ENCODE peak calls at places on chromosomes 5 and 9, in nine cellular contexts. O is psoas muscle, H is PC-9, B is GM12878, X is fibroblast of lung, J is tibial artery, K is heart right ventricle, W is astrocyte, P is ovary. I is an unnamed sample.

GRCh38 chr9:76521244-76521673 is 62.3 kb downstream of the GCNT1 start:
- DNase-seq in O (no peak), H (peak; percentile 19), B (no peak), X (peak; percentile 48), J (no peak), K (no peak), W (no peak), P (no peak), I (no peak)

GRCh38 chr9:16986441-16987387 is 116.2 kb upstream of the BNC2 start:
- DNase-seq in O (no peak), H (no peak), B (no peak), X (peak; percentile 92), J (no peak), K (no peak), W (peak; percentile 92), P (no peak), I (no peak)

GRCh38 chr5:40167283-40167682 is 512.4 kb upstream of the PTGER4 start:
- DNase-seq in O (no peak), H (no peak), B (no peak), X (no peak), J (no peak), K (no peak), W (no peak), P (no peak), I (no peak)

GRCh38 chr9:134959126-134959970 is 41.6 kb upstream of the FCN1 start:
- DNase-seq in O (no peak), H (no peak), B (no peak), X (no peak), J (peak; percentile 45), K (no peak), W (no peak), P (no peak), I (no peak)

GRCh38 chr5:130651440-130651839 is 513.6 kb downstream of the HINT1 start:
- DNase-seq in O (no peak), H (no peak), B (no peak), X (no peak), J (no peak), K (no peak), W (no peak), P (no peak), I (no peak)

GRCh38 chr9:122991370-122991830 is 42.1 kb upstream of the GPR21 start:
- DNase-seq in O (peak; percentile 14), H (peak; percentile 29), B (peak; percentile 23), X (peak; percentile 92), J (no peak), K (no peak), W (peak; percentile 90), P (peak; percentile 30), I (peak; percentile 29)

GRCh38 chr5:79990205-79990597 is 861 bp downstream of the MTX3 start:
- DNase-seq in O (no peak), H (no peak), B (peak; percentile 40), X (peak; percentile 14), J (no peak), K (no peak), W (no peak), P (no peak), I (no peak)

GRCh38 chr5:88826959-88827585 is 55.9 kb downstream of the MEF2C start:
- DNase-seq in O (no peak), H (no peak), B (peak; percentile 98), X (peak; percentile 78), J (no peak), K (peak; percentile 20), W (peak; percentile 79), P (no peak), I (peak; percentile 29)

GRCh38 chr5:139872052-139872766 is 76.6 kb downstream of the PSD2 start:
- DNase-seq in O (no peak), H (no peak), B (no peak), X (no peak), J (no peak), K (no peak), W (no peak), P (no peak), I (no peak)

GRCh38 chr9:33161011-33161588 is 6.0 kb downstream of the B4GALT1 start:
- DNase-seq in O (peak; percentile 70), H (peak; percentile 84), B (no peak), X (peak; percentile 100), J (peak; percentile 82), K (peak; percentile 48), W (peak; percentile 99), P (peak; percentile 70), I (peak; percentile 68)

GRCh38 chr5:40828021-40828631 is 6.9 kb downstream of the RPL37 start:
- DNase-seq in O (no peak), H (no peak), B (no peak), X (no peak), J (no peak), K (no peak), W (no peak), P (no peak), I (no peak)

GRCh38 chr9:109751253-109751652 is 28.7 kb upstream of the PALM2AKAP2 start:
- DNase-seq in O (no peak), H (no peak), B (no peak), X (peak; percentile 72), J (no peak), K (no peak), W (peak; percentile 61), P (no peak), I (no peak)

DNA sequence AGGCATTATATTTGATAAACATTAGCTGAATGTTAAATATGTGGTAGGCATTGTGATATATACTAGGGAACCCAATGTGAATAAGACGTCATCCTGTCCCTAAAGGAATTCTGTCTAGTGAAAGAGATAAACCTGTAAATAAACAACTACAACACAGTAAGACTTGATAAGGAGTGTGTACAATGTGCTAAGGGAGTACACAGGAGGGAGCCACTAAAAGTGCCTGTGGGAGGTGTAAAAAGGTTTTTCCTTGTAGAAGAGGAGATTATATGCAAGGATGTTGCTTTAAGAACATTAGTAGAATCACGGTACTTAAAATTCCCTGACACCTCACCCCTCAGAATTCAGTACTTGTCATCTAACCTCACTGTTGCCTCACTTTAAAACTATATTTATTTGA is 91.7 kb downstream of the KIAA0825 start:
- DNase-seq in O (no peak), H (no peak), B (no peak), X (no peak), J (no peak), K (no peak), W (no peak), P (no peak), I (no peak)
- TF ChIP-seq CTCF in O (no peak), H (no peak), B (no peak), X (no peak), J (no peak), K (no peak), W (no peak), P (no peak), I (no peak)

GRCh38 chr5:32283539-32284377 is 29.0 kb downstream of the MTMR12 start:
- DNase-seq in O (no peak), H (no peak), B (no peak), X (peak; percentile 85), J (no peak), K (no peak), W (peak; percentile 76), P (no peak), I (no peak)
- H3K27me3 ChIP-seq in O (no peaks in the 10 kb centered on the region), H (no peaks in the 10 kb centered on the region), B (no peaks in the 10 kb centered on the region), X (no peaks in the 10 kb centered on the region), J (no peaks in the 10 kb centered on the region), K (no peaks in the 10 kb centered on the region), W (no peaks in the 10 kb centered on the region), P (no peaks in the 10 kb centered on the region), I (no peaks in the 10 kb centered on the region)

GRCh38 chr9:131287366-131287765 is 2.2 kb upstream of the PLPP7 start:
- DNase-seq in O (no peak), H (no peak), B (no peak), X (no peak), J (no peak), K (no peak), W (no peak), P (no peak), I (no peak)
- TF ChIP-seq CTCF in O (no peak), H (no peak), B (no peak), X (no peak), J (no peak), K (no peak), W (no peak), P (no peak), I (no peak)

GRCh38 chr5:109003928-109004327 is 256.2 kb downstream of the FER start:
- DNase-seq in O (no peak), H (no peak), B (no peak), X (no peak), J (no peak), K (no peak), W (no peak), P (no peak), I (no peak)
- H3K27me3 ChIP-seq in O (no peaks in the 10 kb centered on the region), H (no peaks in the 10 kb centered on the region), B (no peaks in the 10 kb centered on the region), X (no peaks in the 10 kb centered on the region), J (no peaks in the 10 kb centered on the region), K (no peaks in the 10 kb centered on the region), W (no peaks in the 10 kb centered on the region), P (no peaks in the 10 kb centered on the region), I (no peaks in the 10 kb centered on the region)

DNA sequence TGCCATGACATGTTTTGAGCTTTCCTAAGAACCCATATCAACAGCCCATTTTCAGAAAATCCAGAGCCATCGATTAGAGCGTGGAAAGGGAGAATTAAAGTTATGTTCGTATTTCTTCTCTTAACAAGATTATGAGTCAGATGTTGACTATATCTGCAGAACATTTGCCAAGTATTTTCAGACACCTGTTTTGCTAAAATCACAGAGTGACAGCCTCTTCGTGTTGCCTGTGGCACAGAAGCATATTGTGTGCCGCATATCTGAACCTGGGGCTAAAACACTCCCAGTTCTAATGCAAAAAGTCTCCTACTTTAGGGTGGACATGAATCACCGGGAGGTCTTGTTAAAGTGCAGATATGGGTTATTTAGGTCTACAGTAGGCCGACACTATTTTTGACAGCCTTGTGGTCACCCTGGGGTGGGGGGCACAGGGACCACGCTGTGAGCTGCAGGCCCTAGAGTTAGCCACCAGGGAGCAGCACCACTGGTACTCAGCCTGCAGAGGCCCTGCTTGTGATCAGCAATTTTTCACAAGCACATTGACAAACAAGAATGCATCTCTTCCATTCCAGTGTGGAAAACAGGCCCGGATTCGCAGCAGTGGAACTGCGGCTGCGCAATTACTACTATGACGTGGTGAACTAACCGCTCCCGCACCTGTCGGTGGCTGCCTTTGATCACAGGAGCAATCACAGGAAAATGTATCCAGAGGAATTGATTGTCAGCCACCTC is 93.5 kb downstream of the SYK start:
- DNase-seq in O (no peak), H (peak; percentile 15), B (no peak), X (no peak), J (no peak), K (no peak), W (no peak), P (no peak), I (no peak)
- TF ChIP-seq CTCF in O (peak; percentile 44), H (peak; percentile 71), B (peak; percentile 23), X (peak; percentile 40), J (no peak), K (peak; percentile 30), W (peak; percentile 47), P (no peak), I (peak; percentile 27)

I was measured in colonic mucosa.